ENCODE peak calls at places on chromosomes 16 and 17, in six cellular contexts. Y is BJ, A is fibroblast of the aortic adventitia, L is MM.1S, F is ovary, N is gastrocnemius medialis. X is an unnamed sample.

GRCh38 chr16:76683051-76683450 is 405.9 kb downstream of the CNTNAP4 start:
- DNase-seq in Y (no peak), L (no peak), A (no peak), N (no peak), F (no peak), X (no peak)

GRCh38 chr17:6353161-6353560 is 81.8 kb downstream of the AIPL1 start:
- DNase-seq in F (no peak), N (no peak), Y (no peak), L (no peak), A (no peak), X (no peak)

GRCh38 chr16:15141586-15141985 is 47.5 kb upstream of the RRN3 start:
- DNase-seq in Y (no peak), L (no peak), A (no peak), N (no peak), F (peak), X (no peak)

GRCh38 chr16:22888791-22889190 is 74.8 kb downstream of the HS3ST2 start:
- DNase-seq in A (no peak), L (no peak), Y (no peak), N (no peak), F (no peak), X (no peak)

GRCh38 chr16:17395849-17396480 is 74.8 kb downstream of the XYLT1 start:
- DNase-seq in N (no peak), L (no peak), Y (no peak), F (peak), A (peak), X (no peak)

GRCh38 chr16:9683677-9684076 is 498.6 kb downstream of the GRIN2A start:
- DNase-seq in N (no peak), F (no peak), A (no peak), Y (no peak), L (no peak), X (no peak)

GRCh38 chr17:32104158-32104557 is 38.1 kb upstream of the RHOT1 start:
- DNase-seq in N (no peak), F (no peak), Y (no peak), L (no peak), A (no peak), X (no peak)

GRCh38 chr17:39867084-39867890 is 715 bp upstream of the ZPBP2 start:
- DNase-seq in Y (no peak), L (peak), N (no peak), A (no peak), F (no peak), X (no peak)

GRCh38 chr17:58224315-58224714 is 5.3 kb upstream of the MKS1 start:
- DNase-seq in L (no peak), F (no peak), Y (no peak), N (no peak), A (peak), X (no peak)

GRCh38 chr16:69940676-69941075 is 10.5 kb upstream of the CLEC18A start:
- DNase-seq in N (no peak), Y (no peak), F (no peak), L (no peak), A (no peak), X (no peak)

GRCh38 chr16:9091867-9092281 is 430 bp downstream of the HAPSTR1 start:
- DNase-seq in N (no peak), A (no peak), F (no peak), Y (no peak), L (peak), X (no peak)

GRCh38 chr17:78544876-78545755 is 32.1 kb downstream of the DNAH17 start:
- DNase-seq in L (no peak), A (no peak), Y (no peak), F (no peak), N (no peak), X (no peak)

GRCh38 chr17:45221081-45221996 is at the start of gene FMNL1:
- DNase-seq in F (no peak), A (no peak), L (peak), Y (no peak), N (no peak), X (no peak)

GRCh38 chr17:4958102-4958501 is 7.2 kb downstream of the ENO3 start:
- DNase-seq in Y (no peak), A (no peak), L (no peak), F (no peak), N (no peak), X (no peak)
- H3K4me3 ChIP-seq in Y (no peak), A (no peak), L (no peak), F (no peak), N (no peak), X (no peak)

GRCh38 chr16:13427943-13428342 is 492.0 kb upstream of the ERCC4 start:
- DNase-seq in Y (no peak), L (no peak), F (no peak), N (no peak), A (no peak), X (no peak)

GRCh38 chr16:13426279-13426678 is 493.7 kb upstream of the ERCC4 start:
- DNase-seq in A (no peak), L (no peak), N (no peak), F (no peak), Y (no peak), X (no peak)

GRCh38 chr16:13429411-13429810 is 490.5 kb upstream of the ERCC4 start:
- DNase-seq in L (no peak), N (no peak), F (no peak), A (no peak), Y (no peak), X (no peak)

GRCh38 chr16:13425840-13426239 is 494.1 kb upstream of the ERCC4 start:
- DNase-seq in F (no peak), A (no peak), N (no peak), L (no peak), Y (no peak), X (no peak)

DNA sequence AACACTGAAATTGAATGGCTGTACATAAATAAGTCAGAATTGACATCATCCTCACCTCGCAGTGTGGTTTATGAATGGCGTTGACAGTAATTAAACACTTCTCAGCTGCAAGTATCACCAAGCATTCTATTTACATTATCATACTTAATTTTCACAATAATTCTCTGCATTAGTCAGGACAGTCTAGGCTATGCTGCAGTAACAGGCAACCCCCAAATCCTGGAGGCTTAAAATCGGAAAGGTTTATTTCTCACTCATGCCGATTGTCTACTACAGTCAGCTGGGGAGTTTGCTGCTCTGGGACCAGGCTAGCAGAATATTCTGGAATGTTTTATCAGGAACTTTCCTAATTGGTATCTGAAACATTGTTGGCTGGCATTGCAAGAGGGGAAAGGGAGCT is 493.2 kb upstream of the ERCC4 start:
- DNase-seq in F (no peak), N (no peak), L (no peak), Y (no peak), A (no peak), X (no peak)
- TF ChIP-seq CTCF in F (no peak), N (no peak), L (no peak), Y (no peak), A (no peak), X (no peak)

DNA sequence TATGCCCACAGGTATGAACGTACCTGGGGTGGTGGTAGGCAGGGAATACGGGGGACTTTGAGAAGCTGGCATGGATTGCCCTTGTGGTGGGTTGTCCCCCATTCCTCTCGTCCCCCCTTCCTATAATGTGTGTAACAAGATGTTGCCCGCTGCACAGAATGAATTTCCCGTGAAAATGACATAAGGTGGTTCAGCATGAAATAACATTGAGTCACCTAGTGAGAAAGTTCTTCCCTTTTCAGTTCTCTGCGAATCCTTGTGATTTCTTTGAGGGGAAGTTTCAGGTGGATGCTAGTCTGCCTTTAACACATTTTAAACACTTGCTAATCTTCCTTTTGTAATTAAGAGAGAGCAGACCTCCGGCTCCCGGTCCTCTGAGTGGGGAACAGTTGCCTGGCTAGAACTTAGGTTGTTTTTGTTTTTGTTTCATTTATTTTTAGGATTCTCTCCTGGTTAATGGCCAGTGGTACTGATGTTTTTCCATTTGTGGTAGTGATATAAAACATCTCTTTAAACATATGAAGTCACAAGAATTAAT is 58.9 kb downstream of the RAP1GAP2 start:
- DNase-seq in F (no peak), Y (no peak), A (no peak), L (no peak), N (no peak), X (no peak)
- H3K4me3 ChIP-seq in F (no peak), Y (peak), A (no peak), L (no peak), N (no peak), X (peak)

GRCh38 chr17:11264183-11264871 is 23.3 kb downstream of the SHISA6 start:
- DNase-seq in L (no peak), A (no peak), Y (no peak), F (no peak), N (no peak), X (no peak)
- TF ChIP-seq CTCF in L (peak), A (no peak), Y (no peak), F (no peak), N (no peak), X (no peak)

GRCh38 chr16:51834131-51834530 is 683.1 kb upstream of the SALL1 start:
- DNase-seq in F (no peak), A (peak), Y (no peak), L (no peak), N (no peak), X (no peak)
- H3K4me3 ChIP-seq in F (no peak), A (no peak), Y (no peak), L (no peak), N (no peak), X (no peak)

GRCh38 chr17:43003542-43004172 is 2.9 kb upstream of the IFI35 start:
- DNase-seq in A (peak), N (no peak), L (no peak), F (no peak), Y (no peak), X (no peak)
- TF ChIP-seq CTCF in A (peak), N (no peak), L (no peak), F (no peak), Y (no peak), X (peak)

GRCh38 chr16:82629441-82630027 is 2.8 kb downstream of the CDH13 start:
- DNase-seq in N (no peak), A (peak), L (no peak), F (no peak), Y (peak), X (no peak)
- H3K4me3 ChIP-seq in N (no peak), A (no peak), L (no peak), F (no peak), Y (no peak), X (no peak)

DNA sequence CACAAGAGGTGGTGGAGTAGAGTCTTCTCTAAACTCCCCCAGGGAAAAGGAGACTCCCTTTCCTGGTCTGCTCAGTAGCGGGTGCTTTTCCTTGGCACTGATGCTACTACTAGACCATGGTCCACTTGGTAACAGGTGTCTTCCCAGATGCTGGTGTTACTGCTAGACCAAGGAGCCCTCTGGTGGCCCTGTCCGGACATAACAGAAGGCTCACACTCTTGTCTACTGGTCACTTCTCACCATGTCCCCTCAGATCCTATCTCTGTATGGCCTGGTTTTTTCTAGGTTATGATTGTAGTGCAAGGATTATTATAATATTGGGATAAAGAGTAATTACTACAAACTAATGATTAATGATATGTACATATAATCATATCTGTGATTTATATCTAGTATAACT is 49.7 kb upstream of the ARL4D start:
- DNase-seq in Y (no peak), N (no peak), A (no peak), F (no peak), L (no peak), X (no peak)
- TF ChIP-seq CTCF in Y (no peak), N (no peak), A (peak), F (no peak), L (no peak), X (no peak)

GRCh38 chr16:716250-716607 is 1.3 kb downstream of the METRN start:
- DNase-seq in Y (no peak), F (no peak), N (no peak), L (no peak), A (peak), X (no peak)
- H3K4me3 ChIP-seq in Y (peak), F (peak), N (peak), L (no peak), A (peak), X (peak)

X was measured in RWPE2.